ENCODE peak calls at places on chromosomes 11 and 22, in four cellular contexts. One of them, this sample, is unnamed. For H3K36me3, the result is how much of the 10 kb centered on the place peaks cover.

GRCh38 chr22:44862981-44863860 is 110.8 kb downstream of the ARHGAP8 start:
- DNase-seq in CD4-positive, CD25-positive, alpha-beta regulatory T cell: no peak
- DNase-seq in neural progenitor cell: peak
- DNase-seq in WERI-Rb-1: peak
- DNase-seq in this sample: peak

GRCh38 chr22:26170795-26171194 is 1.5 kb downstream of the SEZ6L start:
- DNase-seq in CD4-positive, CD25-positive, alpha-beta regulatory T cell: no peak
- DNase-seq in neural progenitor cell: peak
- DNase-seq in WERI-Rb-1: peak
- DNase-seq in this sample: peak

GRCh38 chr11:95908826-95909225 is 15.1 kb downstream of the MTMR2 start:
- DNase-seq in CD4-positive, CD25-positive, alpha-beta regulatory T cell: no peak
- DNase-seq in neural progenitor cell: no peak
- DNase-seq in WERI-Rb-1: no peak
- DNase-seq in this sample: no peak

GRCh38 chr11:78030429-78031325 is 7.6 kb upstream of the KCTD14 start:
- DNase-seq in WERI-Rb-1: no peak
- DNase-seq in CD4-positive, CD25-positive, alpha-beta regulatory T cell: no peak
- DNase-seq in neural progenitor cell: peak
- DNase-seq in this sample: peak

GRCh38 chr11:106409681-106410080 is 332.2 kb downstream of the AASDHPPT start:
- DNase-seq in WERI-Rb-1: no peak
- DNase-seq in neural progenitor cell: no peak
- DNase-seq in CD4-positive, CD25-positive, alpha-beta regulatory T cell: no peak
- DNase-seq in this sample: no peak

GRCh38 chr11:75802913-75803820 is 11.8 kb upstream of the UVRAG start:
- DNase-seq in neural progenitor cell: peak
- DNase-seq in WERI-Rb-1: peak
- DNase-seq in CD4-positive, CD25-positive, alpha-beta regulatory T cell: peak
- DNase-seq in this sample: peak

GRCh38 chr11:76207642-76208378 is 1.5 kb upstream of the WNT11 start:
- DNase-seq in WERI-Rb-1: peak
- DNase-seq in neural progenitor cell: peak
- DNase-seq in CD4-positive, CD25-positive, alpha-beta regulatory T cell: peak
- DNase-seq in this sample: peak

GRCh38 chr11:11416502-11416901 is 63.5 kb upstream of the CSNK2A3 start:
- DNase-seq in neural progenitor cell: no peak
- DNase-seq in WERI-Rb-1: no peak
- DNase-seq in CD4-positive, CD25-positive, alpha-beta regulatory T cell: no peak
- DNase-seq in this sample: no peak

GRCh38 chr11:34654491-34655334 is 33.8 kb downstream of the EHF start:
- DNase-seq in neural progenitor cell: no peak
- DNase-seq in CD4-positive, CD25-positive, alpha-beta regulatory T cell: no peak
- DNase-seq in WERI-Rb-1: no peak
- DNase-seq in this sample: peak
- H3K27ac ChIP-seq in neural progenitor cell: no peak
- H3K27ac ChIP-seq in CD4-positive, CD25-positive, alpha-beta regulatory T cell: no peak
- H3K27ac ChIP-seq in WERI-Rb-1: no peak
- H3K27ac ChIP-seq in this sample: peak

DNA sequence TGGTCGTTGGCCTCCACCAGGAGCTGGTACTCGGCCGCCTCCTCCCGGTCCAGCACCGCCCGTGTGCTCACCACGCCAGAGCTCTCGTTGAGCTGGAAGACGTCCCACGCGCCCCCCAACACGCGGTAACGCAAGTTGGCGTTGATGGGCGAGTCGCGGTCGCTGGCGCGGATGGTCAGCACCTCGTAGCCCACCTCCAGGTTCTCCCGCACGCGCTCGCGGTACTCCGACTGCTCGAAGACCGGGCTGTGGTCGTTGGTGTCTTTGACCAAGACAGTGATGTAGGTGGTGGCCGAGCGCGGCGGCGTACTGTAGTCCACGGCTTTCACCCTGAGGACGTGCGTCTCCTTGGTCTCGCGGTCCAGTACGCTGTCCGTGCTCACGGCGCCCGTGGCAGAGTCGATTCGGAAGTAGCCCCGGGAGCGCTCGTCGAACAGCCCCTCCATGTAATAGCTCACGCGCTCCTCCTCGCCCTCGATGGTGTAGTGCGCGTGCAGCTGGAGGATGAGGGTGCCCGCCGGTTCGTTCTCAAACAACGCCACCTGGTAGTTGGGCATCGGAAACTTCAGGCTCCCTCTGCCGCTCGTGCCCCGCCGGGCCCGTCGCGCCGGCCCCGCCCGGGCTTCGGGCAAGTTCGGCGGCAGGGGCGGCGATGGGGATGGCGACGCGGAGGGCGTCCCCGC is 1.4 kb downstream of the CELSR1 start:
- DNase-seq in neural progenitor cell: no peak
- DNase-seq in WERI-Rb-1: no peak
- DNase-seq in CD4-positive, CD25-positive, alpha-beta regulatory T cell: no peak
- DNase-seq in this sample: peak
- H3K4me3 ChIP-seq in neural progenitor cell: peak
- H3K4me3 ChIP-seq in WERI-Rb-1: no peak
- H3K4me3 ChIP-seq in CD4-positive, CD25-positive, alpha-beta regulatory T cell: no peak
- H3K4me3 ChIP-seq in this sample: no peak

GRCh38 chr11:65861165-65861505 is 902 bp downstream of the MUS81 start:
- DNase-seq in CD4-positive, CD25-positive, alpha-beta regulatory T cell: no peak
- DNase-seq in neural progenitor cell: peak
- DNase-seq in WERI-Rb-1: peak
- DNase-seq in this sample: no peak

GRCh38 chr11:65859812-65860277 is 388 bp upstream of the MUS81 start:
- DNase-seq in CD4-positive, CD25-positive, alpha-beta regulatory T cell: no peak
- DNase-seq in neural progenitor cell: peak
- DNase-seq in WERI-Rb-1: no peak
- DNase-seq in this sample: no peak

GRCh38 chr11:65861533-65862183 is 1.4 kb downstream of the MUS81 start:
- DNase-seq in WERI-Rb-1: peak
- DNase-seq in CD4-positive, CD25-positive, alpha-beta regulatory T cell: no peak
- DNase-seq in neural progenitor cell: peak
- DNase-seq in this sample: peak

GRCh38 chr11:65859134-65859811 is 960 bp upstream of the MUS81 start:
- DNase-seq in CD4-positive, CD25-positive, alpha-beta regulatory T cell: peak
- DNase-seq in neural progenitor cell: peak
- DNase-seq in WERI-Rb-1: peak
- DNase-seq in this sample: peak

DNA sequence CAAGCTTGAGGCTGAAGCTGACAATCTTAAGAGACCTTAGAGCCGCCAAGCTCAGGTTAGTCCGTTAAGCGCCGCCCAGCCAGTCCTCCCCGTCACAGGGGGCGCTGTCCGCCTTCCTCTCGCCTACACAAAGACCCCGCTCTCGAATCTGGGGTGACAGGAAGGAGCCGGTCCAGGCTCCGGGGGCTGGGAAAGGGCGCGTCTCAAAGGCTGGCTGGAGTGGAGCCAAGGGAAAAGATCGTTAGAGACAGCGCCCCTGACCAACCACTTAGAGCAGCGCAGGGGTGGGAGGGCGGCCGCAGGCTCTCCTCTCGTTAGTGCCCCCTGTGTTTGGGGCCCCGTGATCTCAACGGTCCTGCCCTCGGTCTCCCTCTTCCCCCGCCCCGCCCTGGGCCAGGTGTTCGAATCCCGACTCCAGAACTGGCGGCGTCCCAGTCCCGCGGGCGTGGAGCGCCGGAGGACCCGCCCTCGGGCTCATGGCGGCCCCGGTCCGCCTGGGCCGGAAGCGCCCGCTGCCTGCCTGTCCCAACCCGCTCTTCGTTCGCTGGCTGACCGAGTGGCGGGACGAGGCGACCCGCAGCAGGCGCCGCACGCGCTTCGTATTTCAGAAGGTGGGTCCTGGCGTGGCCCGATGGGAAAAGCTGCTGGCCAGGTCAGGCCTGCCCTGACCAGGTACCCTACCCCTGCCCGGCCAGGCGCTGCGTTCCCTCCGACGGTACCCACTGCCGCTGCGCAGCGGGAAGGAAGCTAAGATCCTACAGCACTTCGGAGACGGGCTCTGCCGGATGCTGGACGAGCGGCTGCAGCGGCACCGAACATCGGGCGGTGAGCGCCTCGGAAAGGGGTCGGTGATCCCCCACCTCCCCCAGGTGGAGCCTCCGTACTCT is at the start of gene MUS81:
- DNase-seq in CD4-positive, CD25-positive, alpha-beta regulatory T cell: peak
- DNase-seq in neural progenitor cell: peak
- DNase-seq in WERI-Rb-1: peak
- DNase-seq in this sample: peak
- H3K36me3 ChIP-seq in CD4-positive, CD25-positive, alpha-beta regulatory T cell: under half
- H3K36me3 ChIP-seq in neural progenitor cell: under half
- H3K36me3 ChIP-seq in WERI-Rb-1: half or more
- H3K36me3 ChIP-seq in this sample: half or more

GRCh38 chr22:42763965-42764480 is 43.4 kb upstream of the A4GALT start:
- DNase-seq in CD4-positive, CD25-positive, alpha-beta regulatory T cell: no peak
- DNase-seq in neural progenitor cell: no peak
- DNase-seq in WERI-Rb-1: no peak
- DNase-seq in this sample: no peak

GRCh38 chr22:42760806-42761565 is 40.3 kb upstream of the A4GALT start:
- DNase-seq in WERI-Rb-1: no peak
- DNase-seq in neural progenitor cell: peak
- DNase-seq in CD4-positive, CD25-positive, alpha-beta regulatory T cell: no peak
- DNase-seq in this sample: no peak

GRCh38 chr22:42757475-42757874 is 36.8 kb upstream of the A4GALT start:
- DNase-seq in CD4-positive, CD25-positive, alpha-beta regulatory T cell: no peak
- DNase-seq in neural progenitor cell: peak
- DNase-seq in WERI-Rb-1: no peak
- DNase-seq in this sample: peak

GRCh38 chr22:42754658-42755057 is 34.0 kb upstream of the A4GALT start:
- DNase-seq in WERI-Rb-1: no peak
- DNase-seq in CD4-positive, CD25-positive, alpha-beta regulatory T cell: no peak
- DNase-seq in neural progenitor cell: no peak
- DNase-seq in this sample: no peak

DNA sequence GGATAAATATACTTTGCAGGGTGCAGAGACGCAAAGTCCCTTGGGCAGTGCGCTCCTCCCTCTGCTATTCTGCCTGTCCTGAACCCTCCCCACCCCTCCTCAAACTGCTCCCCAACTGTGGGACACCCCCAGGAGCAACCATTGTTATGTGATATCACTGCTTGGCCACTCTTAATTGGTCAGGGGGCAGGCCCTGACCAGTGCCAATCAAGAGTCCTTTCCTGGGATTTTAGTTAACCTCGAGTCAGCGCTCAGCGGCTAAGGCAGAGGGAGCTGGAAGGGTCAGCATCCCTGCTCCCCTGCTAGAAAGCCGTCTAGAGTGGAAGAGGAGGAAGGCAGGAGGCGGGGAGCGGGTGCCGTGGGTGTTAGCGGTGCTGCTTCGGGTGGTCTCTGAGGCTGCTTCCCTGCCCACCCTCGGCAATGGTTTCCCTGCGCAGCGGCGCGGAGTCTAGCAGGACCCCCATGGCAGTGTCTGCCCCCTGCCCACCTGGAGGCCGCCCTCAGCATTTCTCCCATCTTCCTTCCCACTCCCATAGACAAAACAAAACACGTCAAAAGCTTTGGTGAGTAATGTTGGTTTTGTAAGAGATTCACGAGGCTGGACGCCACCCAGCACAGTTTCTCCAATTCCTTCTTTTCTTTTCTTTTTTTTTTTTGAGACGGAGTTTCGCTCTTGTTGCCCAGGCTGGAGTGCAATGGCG is 38.4 kb upstream of the A4GALT start:
- DNase-seq in WERI-Rb-1: no peak
- DNase-seq in CD4-positive, CD25-positive, alpha-beta regulatory T cell: no peak
- DNase-seq in neural progenitor cell: peak
- DNase-seq in this sample: no peak
- H3K27ac ChIP-seq in WERI-Rb-1: no peak
- H3K27ac ChIP-seq in CD4-positive, CD25-positive, alpha-beta regulatory T cell: no peak
- H3K27ac ChIP-seq in neural progenitor cell: no peak
- H3K27ac ChIP-seq in this sample: no peak

GRCh38 chr11:21346361-21346760 is 677.0 kb downstream of the NELL1 start:
- DNase-seq in neural progenitor cell: no peak
- DNase-seq in WERI-Rb-1: no peak
- DNase-seq in CD4-positive, CD25-positive, alpha-beta regulatory T cell: no peak
- DNase-seq in this sample: no peak
- H3K4me3 ChIP-seq in neural progenitor cell: no peak
- H3K4me3 ChIP-seq in WERI-Rb-1: no peak
- H3K4me3 ChIP-seq in CD4-positive, CD25-positive, alpha-beta regulatory T cell: no peak
- H3K4me3 ChIP-seq in this sample: no peak

DNA sequence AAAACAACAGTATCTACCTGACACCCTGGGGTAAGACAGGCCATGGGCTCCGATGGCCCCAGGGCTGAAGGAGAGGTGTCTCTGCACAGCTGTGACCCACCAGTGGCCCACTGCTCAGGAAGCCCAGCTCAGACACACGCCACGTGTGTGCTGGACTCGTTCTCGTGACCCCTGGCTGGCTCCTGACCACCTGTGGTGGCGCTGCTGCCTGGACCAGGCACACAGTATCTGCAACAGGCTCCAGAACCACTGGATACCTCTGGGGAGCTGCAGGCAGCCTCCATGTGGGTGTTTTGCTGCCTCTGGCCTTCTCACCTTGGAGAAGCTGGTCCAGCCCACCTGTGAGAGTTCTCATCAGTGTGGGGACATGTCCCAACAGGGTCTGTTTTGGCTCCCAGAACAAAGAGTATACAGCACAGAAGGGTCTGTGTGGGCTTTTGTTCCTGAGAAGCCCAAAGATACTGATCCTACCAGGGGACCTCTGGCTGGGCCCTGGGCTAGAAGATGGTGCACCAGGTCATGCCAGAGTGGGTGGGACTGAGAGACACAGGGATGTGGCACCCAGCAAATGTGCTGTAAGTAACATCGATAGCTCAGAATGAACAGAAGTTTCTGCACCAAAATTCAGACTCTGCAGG is 21.7 kb upstream of the SERPIND1 start:
- DNase-seq in CD4-positive, CD25-positive, alpha-beta regulatory T cell: no peak
- DNase-seq in WERI-Rb-1: no peak
- DNase-seq in neural progenitor cell: no peak
- DNase-seq in this sample: no peak
- H3K36me3 ChIP-seq in CD4-positive, CD25-positive, alpha-beta regulatory T cell: half or more
- H3K36me3 ChIP-seq in WERI-Rb-1: half or more
- H3K36me3 ChIP-seq in neural progenitor cell: under half
- H3K36me3 ChIP-seq in this sample: under half

GRCh38 chr22:20566420-20567260 is 59.2 kb downstream of the MED15 start:
- DNase-seq in CD4-positive, CD25-positive, alpha-beta regulatory T cell: peak
- DNase-seq in neural progenitor cell: no peak
- DNase-seq in WERI-Rb-1: no peak
- DNase-seq in this sample: no peak
- H3K27ac ChIP-seq in CD4-positive, CD25-positive, alpha-beta regulatory T cell: peak
- H3K27ac ChIP-seq in neural progenitor cell: no peak
- H3K27ac ChIP-seq in WERI-Rb-1: no peak
- H3K27ac ChIP-seq in this sample: no peak

GRCh38 chr11:114088836-114089235 is 29.3 kb downstream of the ZBTB16 start:
- DNase-seq in WERI-Rb-1: no peak
- DNase-seq in CD4-positive, CD25-positive, alpha-beta regulatory T cell: no peak
- DNase-seq in neural progenitor cell: no peak
- DNase-seq in this sample: no peak

GRCh38 chr11:114090976-114091375 is 31.5 kb downstream of the ZBTB16 start:
- DNase-seq in CD4-positive, CD25-positive, alpha-beta regulatory T cell: no peak
- DNase-seq in neural progenitor cell: no peak
- DNase-seq in WERI-Rb-1: no peak
- DNase-seq in this sample: no peak

GRCh38 chr11:114090225-114090624 is 30.7 kb downstream of the ZBTB16 start:
- DNase-seq in CD4-positive, CD25-positive, alpha-beta regulatory T cell: no peak
- DNase-seq in WERI-Rb-1: no peak
- DNase-seq in neural progenitor cell: no peak
- DNase-seq in this sample: no peak

GRCh38 chr11:114088216-114088615 is 28.7 kb downstream of the ZBTB16 start:
- DNase-seq in WERI-Rb-1: no peak
- DNase-seq in neural progenitor cell: no peak
- DNase-seq in CD4-positive, CD25-positive, alpha-beta regulatory T cell: no peak
- DNase-seq in this sample: no peak

GRCh38 chr11:114089748-114090147 is 30.2 kb downstream of the ZBTB16 start:
- DNase-seq in WERI-Rb-1: no peak
- DNase-seq in CD4-positive, CD25-positive, alpha-beta regulatory T cell: no peak
- DNase-seq in neural progenitor cell: no peak
- DNase-seq in this sample: no peak
- H3K4me3 ChIP-seq in WERI-Rb-1: no peak
- H3K4me3 ChIP-seq in CD4-positive, CD25-positive, alpha-beta regulatory T cell: no peak
- H3K4me3 ChIP-seq in neural progenitor cell: no peak
- H3K4me3 ChIP-seq in this sample: no peak

This sample was measured in endodermal cell.